ENCODE peak calls at places on chromosome 20, in eight cellular contexts. K is hepatocyte, X is OCI-LY7, S is PC-3, R is GM23338, V is MM.1S, Y is HCT116, A is SK-N-SH. M is an unnamed sample.
A peak's percentile ranks its signal among the peaks of the same experiment; 100 is the strongest.

GRCh38 chr20:40110241-40110910 is 578.7 kb downstream of the MAFB start:
- DNase-seq in V (no peak), R (no peak), Y (no peak), X (no peak), A (no peak), S (no peak), K (no peak), M (no peak)

GRCh38 chr20:1087311-1087710 is 31.1 kb upstream of the PSMF1 start:
- DNase-seq in K (no peak), X (no peak), Y (no peak), R (no peak), V (peak; percentile 65), A (no peak), S (no peak), M (no peak)

GRCh38 chr20:36876473-36876833 is 515 bp downstream of the TLDC2 start:
- DNase-seq in A (no peak), V (no peak), S (no peak), Y (no peak), R (no peak), X (no peak), K (no peak), M (no peak)

GRCh38 chr20:21232546-21233280 is 70.4 kb upstream of the XRN2 start:
- DNase-seq in V (no peak), R (no peak), Y (no peak), K (no peak), X (no peak), A (no peak), S (no peak), M (peak; percentile 81)

GRCh38 chr20:62523473-62524203 is 47.8 kb upstream of the GATA5 start:
- DNase-seq in V (no peak), X (no peak), S (peak; percentile 67), A (peak; percentile 60), Y (peak; percentile 49), R (peak; percentile 69), K (peak; percentile 70), M (peak; percentile 33)

GRCh38 chr20:44358776-44359175 is 3.3 kb downstream of the HNF4A start:
- DNase-seq in Y (no peak), A (no peak), R (no peak), K (no peak), X (no peak), V (no peak), S (no peak), M (no peak)

GRCh38 chr20:49276201-49276894 is 1.5 kb downstream of the ZNFX1 start:
- DNase-seq in A (no peak), K (peak; percentile 25), V (no peak), R (no peak), S (peak; percentile 75), Y (no peak), X (peak; percentile 61), M (no peak)

GRCh38 chr20:8144282-8145245 is 12.5 kb downstream of the PLCB1 start:
- DNase-seq in A (no peak), X (no peak), Y (no peak), R (peak; percentile 8), V (no peak), K (no peak), S (peak; percentile 43), M (no peak)

GRCh38 chr20:53331151-53331973 is 262.3 kb downstream of the ZNF217 start:
- DNase-seq in A (peak; percentile 15), X (no peak), R (peak; percentile 32), Y (peak; percentile 28), V (no peak), K (peak; percentile 23), S (peak; percentile 83), M (no peak)

GRCh38 chr20:47502801-47503239 is 1.1 kb downstream of the NCOA3 start:
- DNase-seq in X (peak; percentile 84), R (peak; percentile 44), S (peak; percentile 63), A (peak; percentile 39), V (peak; percentile 68), K (peak; percentile 37), Y (no peak), M (peak; percentile 34)

GRCh38 chr20:33668087-33668790 is 1.5 kb downstream of the ACTL10 start:
- DNase-seq in S (no peak), R (peak; percentile 91), K (peak; percentile 82), V (no peak), Y (no peak), X (peak; percentile 88), A (peak; percentile 92), M (peak; percentile 83)

GRCh38 chr20:24577271-24577909 is 108.0 kb downstream of the SYNDIG1 start:
- DNase-seq in K (no peak), X (no peak), S (peak; percentile 26), A (no peak), R (no peak), Y (no peak), V (no peak), M (no peak)

GRCh38 chr20:813386-813785 is 20.1 kb upstream of the FAM110A start:
- DNase-seq in K (no peak), V (no peak), S (no peak), A (no peak), X (no peak), Y (no peak), R (no peak), M (no peak)

GRCh38 chr20:22719250-22719649 is 134.9 kb upstream of the FOXA2 start:
- DNase-seq in R (peak; percentile 4), V (no peak), Y (no peak), K (peak; percentile 68), S (no peak), A (no peak), X (no peak), M (no peak)

GRCh38 chr20:11918280-11918952 is 723 bp downstream of the BTBD3 start:
- DNase-seq in Y (no peak), X (no peak), R (no peak), V (no peak), A (no peak), S (no peak), K (no peak), M (no peak)

DNA sequence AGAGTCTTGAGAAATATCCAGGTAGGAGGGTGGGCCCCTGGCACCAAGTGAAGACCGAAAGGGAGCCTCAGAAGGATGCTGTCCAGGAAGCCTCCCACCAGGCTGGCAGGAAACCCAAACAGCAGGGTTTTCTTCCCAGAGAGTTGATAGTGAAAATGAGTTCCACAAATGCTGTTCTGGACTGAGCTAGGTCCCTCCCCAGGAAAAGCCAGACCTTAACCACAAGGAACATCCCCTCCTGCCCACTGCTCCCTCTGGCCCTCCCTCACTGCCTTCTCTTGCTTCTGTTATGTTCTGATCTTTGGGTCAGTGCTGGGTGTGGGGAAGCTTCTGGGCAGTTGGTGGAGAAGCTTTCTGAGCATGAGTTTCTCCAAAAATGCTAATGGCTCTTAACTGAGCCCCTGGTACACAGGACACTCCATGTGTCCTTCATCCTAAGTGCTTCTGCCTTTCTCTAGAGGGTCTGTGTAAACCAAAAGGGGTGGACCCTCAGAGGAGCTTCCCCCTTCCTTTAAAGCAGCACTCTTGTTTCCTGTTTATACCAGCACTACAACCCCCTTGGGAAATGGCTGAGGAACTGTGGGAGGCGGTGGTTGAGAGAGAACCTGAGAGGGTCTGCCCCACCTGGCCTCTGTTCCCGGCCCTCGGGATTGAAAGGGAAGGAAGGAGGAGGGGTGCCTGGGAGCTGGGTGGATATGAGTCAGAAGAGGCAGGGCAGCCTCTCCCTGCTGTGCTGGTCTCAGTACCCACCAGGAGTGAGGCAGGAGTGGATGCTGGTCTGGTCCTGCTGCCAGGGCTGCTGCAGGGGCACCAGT is 42.0 kb downstream of the CDS2 start:
- DNase-seq in X (peak; percentile 79), R (peak; percentile 52), V (no peak), S (peak; percentile 66), Y (no peak), A (no peak), K (peak; percentile 52), M (no peak)
- H3K27ac ChIP-seq in X (peak overlapping the region; percentile 20), R (peak overlapping the region; percentile 79), V (no peak overlapping the region), S (peak overlapping the region; percentile 19), Y (no peak overlapping the region), A (no peak overlapping the region), K (no peak overlapping the region), M (no peak overlapping the region)

GRCh38 chr20:63705232-63706026 is 2.3 kb downstream of the ARFRP1 start:
- DNase-seq in S (no peak), A (no peak), Y (no peak), X (no peak), K (no peak), R (no peak), V (no peak), M (no peak)
- TF ChIP-seq EZH2phosphoT487 in S (no peak), A (no peak), Y (no peak), X (no peak), K (no peak), R (no peak), V (no peak), M (no peak)

GRCh38 chr20:58838174-58838573 is 12.5 kb downstream of the GNAS-AS1 start:
- DNase-seq in Y (no peak), X (no peak), A (no peak), V (no peak), R (no peak), S (no peak), K (no peak), M (no peak)
- TF ChIP-seq CTCF in Y (no peak), X (peak; percentile 13), A (no peak), V (no peak), R (peak; percentile 57), S (no peak), K (no peak), M (no peak)

GRCh38 chr20:3044336-3044965 is 1.0 kb downstream of the GNRH2 start:
- DNase-seq in A (no peak), X (no peak), R (no peak), Y (no peak), V (no peak), K (no peak), S (no peak), M (no peak)
- H3K27ac ChIP-seq in A (no peak overlapping the region), X (no peak overlapping the region), R (no peak overlapping the region), Y (peak overlapping the region; percentile 87), V (no peak overlapping the region), K (peak overlapping the region; percentile 98), S (no peak overlapping the region), M (no peak overlapping the region)

DNA sequence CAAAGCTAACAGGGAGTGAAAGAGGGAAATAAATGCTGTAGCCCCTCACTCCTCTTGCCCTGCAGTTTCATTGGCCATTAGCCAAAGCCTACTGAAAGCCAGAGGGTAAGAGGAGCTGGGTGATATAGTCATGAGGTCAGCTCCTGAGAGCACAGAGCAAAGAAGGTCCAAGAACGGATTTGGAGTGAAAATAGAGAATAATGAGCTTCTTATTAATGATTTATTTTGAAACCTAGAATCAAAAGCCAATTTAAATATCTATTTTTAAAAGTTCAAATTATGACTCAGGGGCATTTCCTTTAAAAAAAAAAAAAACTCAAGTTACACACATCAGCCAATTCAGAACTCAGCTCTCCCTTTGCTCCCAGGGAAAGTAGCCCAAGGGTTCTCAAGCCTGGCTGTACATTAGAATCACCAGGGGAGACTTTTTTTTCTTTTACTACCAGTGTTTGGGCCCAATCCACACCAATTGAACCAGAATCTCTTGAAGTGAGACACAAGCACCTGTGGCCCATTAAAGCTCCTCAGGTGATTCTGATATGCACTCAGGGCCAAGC is 79.1 kb downstream of the SNAP25 start:
- DNase-seq in R (no peak), V (no peak), Y (no peak), A (no peak), X (no peak), K (no peak), S (no peak), M (no peak)
- TF ChIP-seq EZH2phosphoT487 in R (no peak), V (no peak), Y (no peak), A (no peak), X (no peak), K (no peak), S (no peak), M (no peak)

GRCh38 chr20:4261333-4262284 is 246.3 kb upstream of the RNF24 start:
- DNase-seq in X (no peak), K (no peak), R (peak; percentile 29), Y (no peak), A (no peak), V (no peak), S (peak; percentile 53), M (no peak)
- TF ChIP-seq CTCF in X (no peak), K (no peak), R (no peak), Y (no peak), A (peak; percentile 19), V (no peak), S (peak; percentile 37), M (no peak)